ENCODE peak calls at places on chromosome X, in ten cellular contexts. One of them, this sample, is unnamed.

GRCh38 chrX:21798677-21799219 is 40.7 kb upstream of the MBTPS2 start:
- DNase-seq in endothelial cell of umbilical vein: no peak
- DNase-seq in Peyer's patch: no peak
- DNase-seq in IMR-90: peak; percentile 28
- DNase-seq in tibial nerve: no peak
- DNase-seq in prostate gland: no peak
- DNase-seq in suprapubic skin: no peak
- DNase-seq in heart left ventricle: no peak
- DNase-seq in A549: peak; percentile 20
- DNase-seq in HCT116: peak; percentile 84
- DNase-seq in this sample: no peak

GRCh38 chrX:137040113-137040794 is 6.5 kb upstream of the GPR101 start:
- DNase-seq in IMR-90: no peak
- DNase-seq in endothelial cell of umbilical vein: no peak
- DNase-seq in Peyer's patch: no peak
- DNase-seq in suprapubic skin: no peak
- DNase-seq in HCT116: no peak
- DNase-seq in A549: no peak
- DNase-seq in heart left ventricle: no peak
- DNase-seq in prostate gland: no peak
- DNase-seq in tibial nerve: no peak
- DNase-seq in this sample: no peak

GRCh38 chrX:29662101-29662500 is 553.3 kb upstream of the MAGEB2 start:
- DNase-seq in suprapubic skin: no peak
- DNase-seq in prostate gland: no peak
- DNase-seq in endothelial cell of umbilical vein: peak; percentile 83
- DNase-seq in A549: peak; percentile 90
- DNase-seq in tibial nerve: no peak
- DNase-seq in IMR-90: peak; percentile 82
- DNase-seq in HCT116: no peak
- DNase-seq in heart left ventricle: no peak
- DNase-seq in Peyer's patch: no peak
- DNase-seq in this sample: no peak

GRCh38 chrX:49183701-49184281 is 2.4 kb downstream of the PRICKLE3 start:
- DNase-seq in IMR-90: no peak
- DNase-seq in HCT116: no peak
- DNase-seq in prostate gland: no peak
- DNase-seq in endothelial cell of umbilical vein: no peak
- DNase-seq in Peyer's patch: no peak
- DNase-seq in tibial nerve: no peak
- DNase-seq in suprapubic skin: no peak
- DNase-seq in A549: no peak
- DNase-seq in heart left ventricle: peak; percentile 42
- DNase-seq in this sample: no peak

GRCh38 chrX:152904151-152905080 is 6.5 kb downstream of the ZNF185 start:
- DNase-seq in endothelial cell of umbilical vein: peak; percentile 40
- DNase-seq in Peyer's patch: peak; percentile 28
- DNase-seq in A549: peak; percentile 44
- DNase-seq in prostate gland: no peak
- DNase-seq in tibial nerve: peak; percentile 33
- DNase-seq in IMR-90: peak; percentile 77
- DNase-seq in HCT116: no peak
- DNase-seq in suprapubic skin: no peak
- DNase-seq in heart left ventricle: peak; percentile 68
- DNase-seq in this sample: peak; percentile 63

GRCh38 chrX:39682778-39683177 is 415.0 kb downstream of the BCOR start:
- DNase-seq in prostate gland: no peak
- DNase-seq in IMR-90: no peak
- DNase-seq in tibial nerve: no peak
- DNase-seq in suprapubic skin: no peak
- DNase-seq in endothelial cell of umbilical vein: no peak
- DNase-seq in Peyer's patch: no peak
- DNase-seq in A549: no peak
- DNase-seq in HCT116: peak; percentile 22
- DNase-seq in heart left ventricle: no peak
- DNase-seq in this sample: no peak

GRCh38 chrX:76919761-76920160 is 492.3 kb downstream of the MAGEE1 start:
- DNase-seq in HCT116: no peak
- DNase-seq in endothelial cell of umbilical vein: no peak
- DNase-seq in Peyer's patch: no peak
- DNase-seq in heart left ventricle: no peak
- DNase-seq in prostate gland: no peak
- DNase-seq in A549: no peak
- DNase-seq in IMR-90: no peak
- DNase-seq in tibial nerve: no peak
- DNase-seq in suprapubic skin: no peak
- DNase-seq in this sample: no peak

GRCh38 chrX:150683536-150684146 is 9.6 kb upstream of the MTMR1 start:
- DNase-seq in endothelial cell of umbilical vein: peak; percentile 31
- DNase-seq in IMR-90: peak; percentile 33
- DNase-seq in prostate gland: peak; percentile 7
- DNase-seq in Peyer's patch: no peak
- DNase-seq in HCT116: peak; percentile 12
- DNase-seq in suprapubic skin: no peak
- DNase-seq in A549: peak; percentile 50
- DNase-seq in tibial nerve: no peak
- DNase-seq in heart left ventricle: no peak
- DNase-seq in this sample: no peak

GRCh38 chrX:132751043-132751690 is 207.3 kb downstream of the HS6ST2 start:
- DNase-seq in prostate gland: no peak
- DNase-seq in suprapubic skin: no peak
- DNase-seq in A549: no peak
- DNase-seq in tibial nerve: no peak
- DNase-seq in heart left ventricle: no peak
- DNase-seq in Peyer's patch: no peak
- DNase-seq in IMR-90: no peak
- DNase-seq in endothelial cell of umbilical vein: no peak
- DNase-seq in HCT116: no peak
- DNase-seq in this sample: no peak

GRCh38 chrX:122586831-122587230 is 597.2 kb upstream of the GRIA3 start:
- DNase-seq in heart left ventricle: no peak
- DNase-seq in HCT116: no peak
- DNase-seq in tibial nerve: no peak
- DNase-seq in prostate gland: no peak
- DNase-seq in suprapubic skin: no peak
- DNase-seq in IMR-90: no peak
- DNase-seq in Peyer's patch: no peak
- DNase-seq in endothelial cell of umbilical vein: no peak
- DNase-seq in A549: no peak
- DNase-seq in this sample: no peak

GRCh38 chrX:29466441-29466840 is 748.9 kb upstream of the MAGEB2 start:
- DNase-seq in HCT116: no peak
- DNase-seq in tibial nerve: no peak
- DNase-seq in suprapubic skin: no peak
- DNase-seq in IMR-90: no peak
- DNase-seq in endothelial cell of umbilical vein: no peak
- DNase-seq in Peyer's patch: no peak
- DNase-seq in heart left ventricle: no peak
- DNase-seq in prostate gland: no peak
- DNase-seq in A549: no peak
- DNase-seq in this sample: no peak

GRCh38 chrX:19904778-19905367 is 17.5 kb upstream of the SH3KBP1 start:
- DNase-seq in A549: peak; percentile 60
- DNase-seq in HCT116: peak; percentile 34
- DNase-seq in endothelial cell of umbilical vein: peak; percentile 24
- DNase-seq in tibial nerve: no peak
- DNase-seq in IMR-90: peak; percentile 63
- DNase-seq in Peyer's patch: no peak
- DNase-seq in prostate gland: peak; percentile 23
- DNase-seq in suprapubic skin: no peak
- DNase-seq in heart left ventricle: no peak
- DNase-seq in this sample: peak; percentile 33
- TF ChIP-seq CTCF in A549: peak; percentile 72
- TF ChIP-seq CTCF in HCT116: peak; percentile 71
- TF ChIP-seq CTCF in endothelial cell of umbilical vein: peak; percentile 54
- TF ChIP-seq CTCF in tibial nerve: peak; percentile 52
- TF ChIP-seq CTCF in IMR-90: peak; percentile 66
- TF ChIP-seq CTCF in Peyer's patch: peak; percentile 66
- TF ChIP-seq CTCF in prostate gland: peak; percentile 64
- TF ChIP-seq CTCF in suprapubic skin: peak; percentile 31
- TF ChIP-seq CTCF in heart left ventricle: peak; percentile 64
- TF ChIP-seq CTCF in this sample: peak; percentile 7

GRCh38 chrX:119622356-119623232 is 16.4 kb upstream of the NKRF start:
- DNase-seq in heart left ventricle: no peak
- DNase-seq in A549: no peak
- DNase-seq in Peyer's patch: no peak
- DNase-seq in IMR-90: peak; percentile 79
- DNase-seq in prostate gland: peak; percentile 63
- DNase-seq in endothelial cell of umbilical vein: peak; percentile 93
- DNase-seq in HCT116: no peak
- DNase-seq in suprapubic skin: no peak
- DNase-seq in tibial nerve: no peak
- DNase-seq in this sample: peak; percentile 15

GRCh38 chrX:119614776-119615175 is 8.6 kb upstream of the NKRF start:
- DNase-seq in endothelial cell of umbilical vein: no peak
- DNase-seq in suprapubic skin: no peak
- DNase-seq in prostate gland: no peak
- DNase-seq in tibial nerve: no peak
- DNase-seq in heart left ventricle: no peak
- DNase-seq in Peyer's patch: no peak
- DNase-seq in A549: no peak
- DNase-seq in HCT116: no peak
- DNase-seq in IMR-90: no peak
- DNase-seq in this sample: no peak

GRCh38 chrX:119618439-119618838 is 12.2 kb upstream of the NKRF start:
- DNase-seq in Peyer's patch: peak; percentile 74
- DNase-seq in tibial nerve: no peak
- DNase-seq in heart left ventricle: no peak
- DNase-seq in endothelial cell of umbilical vein: no peak
- DNase-seq in A549: no peak
- DNase-seq in HCT116: no peak
- DNase-seq in suprapubic skin: no peak
- DNase-seq in prostate gland: no peak
- DNase-seq in IMR-90: no peak
- DNase-seq in this sample: no peak

GRCh38 chrX:119617511-119618164 is 11.4 kb upstream of the NKRF start:
- DNase-seq in Peyer's patch: peak; percentile 79
- DNase-seq in heart left ventricle: no peak
- DNase-seq in HCT116: no peak
- DNase-seq in prostate gland: no peak
- DNase-seq in tibial nerve: no peak
- DNase-seq in suprapubic skin: no peak
- DNase-seq in endothelial cell of umbilical vein: no peak
- DNase-seq in IMR-90: no peak
- DNase-seq in A549: no peak
- DNase-seq in this sample: no peak
- TF ChIP-seq POLR2A in Peyer's patch: no peak
- TF ChIP-seq POLR2A in heart left ventricle: no peak
- TF ChIP-seq POLR2A in HCT116: no peak
- TF ChIP-seq POLR2A in prostate gland: no peak
- TF ChIP-seq POLR2A in tibial nerve: no peak
- TF ChIP-seq POLR2A in suprapubic skin: no peak
- TF ChIP-seq POLR2A in endothelial cell of umbilical vein: no peak
- TF ChIP-seq POLR2A in IMR-90: no peak
- TF ChIP-seq POLR2A in A549: no peak
- TF ChIP-seq POLR2A in this sample: no peak

GRCh38 chrX:24229400-24229879 is 79.9 kb downstream of the ZFX start:
- DNase-seq in tibial nerve: no peak
- DNase-seq in prostate gland: no peak
- DNase-seq in IMR-90: no peak
- DNase-seq in suprapubic skin: no peak
- DNase-seq in A549: no peak
- DNase-seq in heart left ventricle: no peak
- DNase-seq in endothelial cell of umbilical vein: no peak
- DNase-seq in HCT116: no peak
- DNase-seq in Peyer's patch: no peak
- DNase-seq in this sample: no peak

GRCh38 chrX:24229967-24230366 is 80.4 kb downstream of the ZFX start:
- DNase-seq in endothelial cell of umbilical vein: no peak
- DNase-seq in A549: no peak
- DNase-seq in prostate gland: no peak
- DNase-seq in heart left ventricle: no peak
- DNase-seq in Peyer's patch: no peak
- DNase-seq in tibial nerve: no peak
- DNase-seq in HCT116: no peak
- DNase-seq in suprapubic skin: no peak
- DNase-seq in IMR-90: no peak
- DNase-seq in this sample: peak; percentile 61

GRCh38 chrX:24231780-24232179 is 82.1 kb downstream of the SUPT20HL2 start:
- DNase-seq in IMR-90: no peak
- DNase-seq in heart left ventricle: no peak
- DNase-seq in A549: no peak
- DNase-seq in endothelial cell of umbilical vein: no peak
- DNase-seq in suprapubic skin: no peak
- DNase-seq in prostate gland: no peak
- DNase-seq in HCT116: no peak
- DNase-seq in tibial nerve: no peak
- DNase-seq in Peyer's patch: no peak
- DNase-seq in this sample: no peak

GRCh38 chrX:24231169-24231568 is 81.6 kb downstream of the ZFX start:
- DNase-seq in heart left ventricle: no peak
- DNase-seq in suprapubic skin: no peak
- DNase-seq in HCT116: peak; percentile 7
- DNase-seq in Peyer's patch: no peak
- DNase-seq in A549: peak; percentile 47
- DNase-seq in tibial nerve: peak; percentile 8
- DNase-seq in prostate gland: no peak
- DNase-seq in IMR-90: peak; percentile 93
- DNase-seq in endothelial cell of umbilical vein: peak; percentile 53
- DNase-seq in this sample: peak; percentile 25

DNA sequence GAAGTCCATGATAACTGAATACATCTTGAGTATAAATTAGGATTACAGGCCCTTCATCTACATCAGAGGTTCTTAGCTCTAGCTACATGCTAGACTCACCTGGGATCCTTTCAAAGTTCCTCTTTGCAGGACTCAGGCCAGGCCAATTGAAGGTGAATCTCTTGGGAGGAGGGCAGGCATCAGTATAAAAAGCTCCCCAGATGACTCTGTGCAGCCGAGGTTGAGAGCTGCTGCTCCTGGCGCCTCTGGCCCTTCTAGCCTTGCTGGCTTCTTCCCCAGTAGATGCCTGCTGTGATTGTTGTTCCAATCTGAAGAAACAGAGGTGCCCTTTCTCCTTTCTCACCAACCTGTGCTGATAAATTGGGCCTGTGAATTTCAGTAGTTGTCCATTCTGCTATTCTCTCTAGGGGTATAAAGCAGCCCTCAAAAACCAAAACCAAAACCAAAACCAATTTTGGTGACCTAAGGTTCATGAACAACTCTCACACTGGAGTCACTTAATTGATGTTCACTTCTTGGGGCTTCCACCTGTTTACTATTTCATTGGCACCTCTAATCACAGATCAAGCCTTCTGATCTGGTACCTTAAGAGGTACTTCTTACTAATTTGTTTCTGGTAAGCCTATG is 78.7 kb downstream of the SUPT20HL2 start:
- DNase-seq in heart left ventricle: no peak
- DNase-seq in tibial nerve: no peak
- DNase-seq in A549: no peak
- DNase-seq in Peyer's patch: no peak
- DNase-seq in suprapubic skin: no peak
- DNase-seq in HCT116: no peak
- DNase-seq in IMR-90: no peak
- DNase-seq in prostate gland: no peak
- DNase-seq in endothelial cell of umbilical vein: no peak
- DNase-seq in this sample: no peak
- H3K27ac ChIP-seq in heart left ventricle: no peak overlapping the region
- H3K27ac ChIP-seq in tibial nerve: no peak overlapping the region
- H3K27ac ChIP-seq in A549: no peak overlapping the region
- H3K27ac ChIP-seq in Peyer's patch: no peak overlapping the region
- H3K27ac ChIP-seq in suprapubic skin: no peak overlapping the region
- H3K27ac ChIP-seq in HCT116: no peak overlapping the region
- H3K27ac ChIP-seq in IMR-90: no peak overlapping the region
- H3K27ac ChIP-seq in prostate gland: no peak overlapping the region
- H3K27ac ChIP-seq in endothelial cell of umbilical vein: no peak overlapping the region
- H3K27ac ChIP-seq in this sample: no peak overlapping the region

GRCh38 chrX:120029354-120029753 is 48.1 kb downstream of the RHOXF2B start:
- DNase-seq in A549: no peak
- DNase-seq in endothelial cell of umbilical vein: no peak
- DNase-seq in suprapubic skin: no peak
- DNase-seq in IMR-90: no peak
- DNase-seq in HCT116: no peak
- DNase-seq in prostate gland: no peak
- DNase-seq in heart left ventricle: no peak
- DNase-seq in tibial nerve: no peak
- DNase-seq in Peyer's patch: no peak
- DNase-seq in this sample: no peak
- TF ChIP-seq CTCF in A549: no peak
- TF ChIP-seq CTCF in endothelial cell of umbilical vein: no peak
- TF ChIP-seq CTCF in suprapubic skin: no peak
- TF ChIP-seq CTCF in IMR-90: no peak
- TF ChIP-seq CTCF in HCT116: peak; percentile 32
- TF ChIP-seq CTCF in prostate gland: no peak
- TF ChIP-seq CTCF in heart left ventricle: no peak
- TF ChIP-seq CTCF in tibial nerve: no peak
- TF ChIP-seq CTCF in Peyer's patch: no peak
- TF ChIP-seq CTCF in this sample: no peak